ENCODE peak calls at places on chromosomes 1 and 21, in six cellular contexts. One of them, this sample, is unnamed. For H3K4me1, the result is how much of the 10 kb centered on the place peaks cover.

GRCh38 chr1:248752119-248752931 is 3.2 kb downstream of the LYPD8 start:
- DNase-seq in SJSA1: no peak
- DNase-seq in left lung: no peak
- DNase-seq in H9: no peak
- DNase-seq in osteoblast: no peak
- DNase-seq in right atrium auricular region: no peak
- DNase-seq in this sample: no peak

GRCh38 chr1:22318279-22318983 is 133.2 kb upstream of the ZBTB40 start:
- DNase-seq in left lung: no peak
- DNase-seq in osteoblast: no peak
- DNase-seq in SJSA1: no peak
- DNase-seq in right atrium auricular region: no peak
- DNase-seq in H9: peak
- DNase-seq in this sample: no peak

GRCh38 chr1:93683234-93683633 is 1.6 kb upstream of the BCAR3 start:
- DNase-seq in H9: no peak
- DNase-seq in right atrium auricular region: no peak
- DNase-seq in osteoblast: no peak
- DNase-seq in SJSA1: no peak
- DNase-seq in left lung: no peak
- DNase-seq in this sample: no peak

GRCh38 chr1:154497026-154497806 is 4.8 kb upstream of the TDRD10 start:
- DNase-seq in right atrium auricular region: peak
- DNase-seq in SJSA1: no peak
- DNase-seq in osteoblast: no peak
- DNase-seq in left lung: no peak
- DNase-seq in H9: no peak
- DNase-seq in this sample: no peak

GRCh38 chr1:18481921-18482701 is 1.4 kb downstream of the KLHDC7A start:
- DNase-seq in left lung: peak
- DNase-seq in H9: no peak
- DNase-seq in osteoblast: no peak
- DNase-seq in right atrium auricular region: no peak
- DNase-seq in SJSA1: no peak
- DNase-seq in this sample: no peak

GRCh38 chr1:161738627-161739287 is 10.8 kb upstream of the DUSP12 start:
- DNase-seq in H9: peak
- DNase-seq in left lung: peak
- DNase-seq in right atrium auricular region: peak
- DNase-seq in osteoblast: peak
- DNase-seq in SJSA1: peak
- DNase-seq in this sample: no peak

GRCh38 chr21:31526040-31526439 is 133.5 kb upstream of the SOD1 start:
- DNase-seq in left lung: no peak
- DNase-seq in right atrium auricular region: no peak
- DNase-seq in osteoblast: no peak
- DNase-seq in SJSA1: no peak
- DNase-seq in H9: peak
- DNase-seq in this sample: no peak

GRCh38 chr1:193697105-193697762 is 510.8 kb upstream of the B3GALT2 start:
- DNase-seq in left lung: no peak
- DNase-seq in right atrium auricular region: no peak
- DNase-seq in SJSA1: no peak
- DNase-seq in osteoblast: no peak
- DNase-seq in H9: peak
- DNase-seq in this sample: no peak

GRCh38 chr21:46116846-46117585 is 19.1 kb downstream of the COL6A2 start:
- DNase-seq in H9: peak
- DNase-seq in SJSA1: no peak
- DNase-seq in right atrium auricular region: no peak
- DNase-seq in left lung: peak
- DNase-seq in osteoblast: peak
- DNase-seq in this sample: peak

GRCh38 chr21:35324372-35325220 is 275.5 kb upstream of the RUNX1 start:
- DNase-seq in osteoblast: peak
- DNase-seq in left lung: no peak
- DNase-seq in H9: no peak
- DNase-seq in right atrium auricular region: no peak
- DNase-seq in SJSA1: peak
- DNase-seq in this sample: no peak

DNA sequence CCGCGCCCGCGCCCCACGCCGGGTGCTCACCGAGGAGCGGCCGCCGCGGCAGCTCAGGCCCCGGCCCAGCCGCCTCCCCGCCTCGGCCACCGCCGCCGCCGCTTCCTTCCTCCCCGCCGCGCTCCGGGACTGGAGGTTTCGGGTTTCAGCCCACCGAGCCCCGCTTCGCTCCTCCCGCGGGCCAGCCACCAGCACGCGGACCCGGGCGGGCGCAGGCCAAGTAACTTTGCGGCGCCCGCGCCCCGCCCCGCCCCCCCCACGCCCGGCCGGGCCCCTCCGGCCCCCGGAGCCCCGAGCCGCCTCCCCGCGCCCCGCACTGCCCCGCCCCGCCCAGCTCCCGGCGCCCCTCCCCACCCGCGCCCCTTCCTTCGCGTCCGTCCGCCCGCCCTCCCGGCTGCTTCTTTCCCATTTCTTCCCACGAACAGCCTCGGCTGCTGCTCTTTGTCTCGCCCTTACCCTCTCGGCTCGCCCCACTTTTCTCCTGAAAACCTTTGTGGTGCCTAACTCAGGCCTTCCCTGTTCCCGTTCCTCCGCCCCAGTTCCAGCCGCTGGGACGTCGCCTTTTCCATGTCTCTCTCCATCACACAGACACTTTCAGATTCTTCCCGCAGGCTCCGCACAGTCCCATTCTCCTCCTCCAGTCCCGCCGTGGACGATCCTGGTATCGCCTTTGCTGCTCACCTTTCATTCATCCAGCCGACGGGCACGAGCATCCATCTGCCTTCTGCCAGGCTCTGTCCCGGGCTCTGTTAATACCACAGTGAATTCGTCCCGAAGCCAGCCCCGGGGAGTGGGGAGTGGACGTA is at the start of gene GPR161:
- DNase-seq in left lung: peak
- DNase-seq in SJSA1: peak
- DNase-seq in H9: peak
- DNase-seq in right atrium auricular region: no peak
- DNase-seq in osteoblast: peak
- DNase-seq in this sample: peak
- H3K27ac ChIP-seq in left lung: peak
- H3K27ac ChIP-seq in SJSA1: peak
- H3K27ac ChIP-seq in H9: no peak
- H3K27ac ChIP-seq in right atrium auricular region: peak
- H3K27ac ChIP-seq in osteoblast: peak
- H3K27ac ChIP-seq in this sample: peak

GRCh38 chr1:31702836-31703404 is 897 bp downstream of the COL16A1 start:
- DNase-seq in left lung: no peak
- DNase-seq in right atrium auricular region: no peak
- DNase-seq in H9: no peak
- DNase-seq in osteoblast: peak
- DNase-seq in SJSA1: peak
- DNase-seq in this sample: no peak

GRCh38 chr1:31701137-31701736 is 2.6 kb downstream of the COL16A1 start:
- DNase-seq in right atrium auricular region: peak
- DNase-seq in SJSA1: peak
- DNase-seq in osteoblast: peak
- DNase-seq in H9: no peak
- DNase-seq in left lung: peak
- DNase-seq in this sample: peak

GRCh38 chr1:31703431-31704260 is at the start of gene COL16A1:
- DNase-seq in left lung: no peak
- DNase-seq in osteoblast: peak
- DNase-seq in H9: peak
- DNase-seq in SJSA1: peak
- DNase-seq in right atrium auricular region: peak
- DNase-seq in this sample: peak

GRCh38 chr1:31699341-31699891 is 4.4 kb downstream of the COL16A1 start:
- DNase-seq in left lung: peak
- DNase-seq in SJSA1: no peak
- DNase-seq in osteoblast: peak
- DNase-seq in right atrium auricular region: no peak
- DNase-seq in H9: no peak
- DNase-seq in this sample: no peak

GRCh38 chr1:31700468-31701136 is 3.2 kb downstream of the COL16A1 start:
- DNase-seq in H9: no peak
- DNase-seq in right atrium auricular region: no peak
- DNase-seq in SJSA1: no peak
- DNase-seq in left lung: peak
- DNase-seq in osteoblast: peak
- DNase-seq in this sample: no peak
- H3K4me1 ChIP-seq in H9: under half
- H3K4me1 ChIP-seq in right atrium auricular region: under half
- H3K4me1 ChIP-seq in SJSA1: half or more
- H3K4me1 ChIP-seq in left lung: under half
- H3K4me1 ChIP-seq in osteoblast: half or more
- H3K4me1 ChIP-seq in this sample: under half

GRCh38 chr1:91020486-91020885 is 1.3 kb downstream of the ZNF644 start:
- DNase-seq in H9: no peak
- DNase-seq in SJSA1: no peak
- DNase-seq in osteoblast: peak
- DNase-seq in left lung: no peak
- DNase-seq in right atrium auricular region: no peak
- DNase-seq in this sample: no peak

GRCh38 chr1:91022518-91022929 is 689 bp upstream of the ZNF644 start:
- DNase-seq in left lung: no peak
- DNase-seq in right atrium auricular region: no peak
- DNase-seq in H9: no peak
- DNase-seq in osteoblast: no peak
- DNase-seq in SJSA1: no peak
- DNase-seq in this sample: no peak

GRCh38 chr1:91020967-91021685 is 709 bp downstream of the ZNF644 start:
- DNase-seq in SJSA1: peak
- DNase-seq in right atrium auricular region: peak
- DNase-seq in left lung: peak
- DNase-seq in H9: peak
- DNase-seq in osteoblast: peak
- DNase-seq in this sample: peak

GRCh38 chr1:91024501-91025119 is 2.8 kb upstream of the ZNF644 start:
- DNase-seq in osteoblast: no peak
- DNase-seq in H9: no peak
- DNase-seq in left lung: no peak
- DNase-seq in SJSA1: no peak
- DNase-seq in right atrium auricular region: no peak
- DNase-seq in this sample: no peak

DNA sequence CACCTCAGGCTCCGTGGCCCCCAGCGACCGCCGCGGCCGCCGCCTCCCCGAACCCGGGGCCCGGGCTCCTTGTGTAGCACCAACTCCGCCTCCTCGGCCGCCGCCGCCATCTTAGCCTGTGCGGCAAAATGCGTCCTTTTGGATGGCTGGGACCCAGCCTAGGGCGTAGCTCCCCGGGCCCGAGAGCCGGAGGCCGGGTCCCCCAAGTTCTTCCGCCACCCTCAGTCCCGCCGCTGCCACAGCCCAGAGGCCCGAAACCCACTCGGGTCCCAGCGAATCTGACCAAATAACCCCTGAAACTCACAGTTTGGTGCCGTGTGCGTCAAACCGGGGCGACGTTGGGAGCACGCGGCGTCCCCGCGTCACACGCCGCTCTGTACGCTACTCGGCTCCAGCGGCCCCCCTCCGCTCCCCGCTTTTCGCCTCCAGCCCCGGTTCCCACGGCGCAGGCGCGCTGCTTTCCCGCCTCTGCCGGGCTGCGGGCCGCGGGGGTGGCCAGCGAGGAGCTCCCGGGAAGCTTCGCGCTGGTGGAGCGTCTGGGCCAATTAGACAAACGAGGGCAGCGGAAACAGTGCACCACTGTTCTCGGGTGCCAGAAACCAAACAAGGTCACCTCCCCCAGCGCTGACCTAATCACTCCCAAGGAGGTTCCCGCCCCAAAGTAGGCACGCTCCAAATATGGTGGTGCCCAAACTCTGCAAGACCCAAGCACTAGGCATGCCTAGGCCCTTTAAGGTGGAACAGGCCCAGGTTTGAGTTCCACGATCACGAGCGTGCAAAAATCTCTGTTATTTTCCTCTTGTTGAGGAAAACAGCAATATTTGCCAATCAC is at the start of gene ZNF644:
- DNase-seq in left lung: peak
- DNase-seq in right atrium auricular region: peak
- DNase-seq in H9: peak
- DNase-seq in SJSA1: peak
- DNase-seq in osteoblast: peak
- DNase-seq in this sample: peak
- H3K27ac ChIP-seq in left lung: peak
- H3K27ac ChIP-seq in right atrium auricular region: peak
- H3K27ac ChIP-seq in H9: peak
- H3K27ac ChIP-seq in SJSA1: peak
- H3K27ac ChIP-seq in osteoblast: peak
- H3K27ac ChIP-seq in this sample: peak

DNA sequence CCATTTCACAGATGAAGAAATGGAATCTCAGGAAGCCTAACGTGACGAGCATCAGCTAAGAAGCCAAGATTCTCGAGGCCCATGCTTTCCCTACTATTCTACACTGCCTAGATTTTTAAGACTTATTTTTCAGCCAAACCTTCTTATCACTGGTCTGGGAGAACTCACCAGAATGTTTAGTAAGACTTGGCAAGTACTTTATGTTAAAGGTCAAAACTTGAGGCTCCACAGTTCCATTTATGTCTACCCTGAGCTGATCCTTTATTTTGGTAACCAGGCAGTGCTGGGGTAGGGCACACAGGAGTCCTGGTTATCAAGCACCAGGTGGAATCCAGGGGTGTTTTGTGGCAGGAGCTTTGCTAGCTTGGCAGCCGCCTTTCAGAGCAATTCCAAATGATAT is 16.8 kb downstream of the PLXNA2 start:
- DNase-seq in right atrium auricular region: no peak
- DNase-seq in osteoblast: no peak
- DNase-seq in left lung: no peak
- DNase-seq in SJSA1: no peak
- DNase-seq in H9: no peak
- DNase-seq in this sample: no peak
- H3K4me1 ChIP-seq in right atrium auricular region: under half
- H3K4me1 ChIP-seq in osteoblast: under half
- H3K4me1 ChIP-seq in left lung: under half
- H3K4me1 ChIP-seq in SJSA1: under half
- H3K4me1 ChIP-seq in H9: under half
- H3K4me1 ChIP-seq in this sample: under half

This sample was measured in aorta.